ENCODE peak calls at places on chromosomes 12 and 14, in four cellular contexts. One of them, this sample, is unnamed.

GRCh38 chr14:95137804-95138167 is 19.5 kb downstream of the DICER1 start:
- DNase-seq in mesendoderm: peak; percentile 22
- DNase-seq in H9: no peak
- DNase-seq in H1: no peak
- DNase-seq in this sample: no peak

GRCh38 chr14:104421892-104422291 is 157.7 kb upstream of the C14orf180 start:
- DNase-seq in H1: no peak
- DNase-seq in H9: peak; percentile 18
- DNase-seq in mesendoderm: no peak
- DNase-seq in this sample: no peak

GRCh38 chr14:100620437-100621100 is 33.4 kb upstream of the BEGAIN start:
- DNase-seq in mesendoderm: no peak
- DNase-seq in H1: no peak
- DNase-seq in H9: no peak
- DNase-seq in this sample: no peak

GRCh38 chr12:68119724-68120211 is 39.8 kb downstream of the IFNG start:
- DNase-seq in mesendoderm: no peak
- DNase-seq in H1: no peak
- DNase-seq in H9: no peak
- DNase-seq in this sample: no peak

GRCh38 chr12:71299541-71300376 is 139.8 kb upstream of the LGR5 start:
- DNase-seq in H9: no peak
- DNase-seq in H1: no peak
- DNase-seq in mesendoderm: no peak
- DNase-seq in this sample: no peak

GRCh38 chr12:129241852-129242251 is 388.6 kb downstream of the GLT1D1 start:
- DNase-seq in mesendoderm: no peak
- DNase-seq in H9: no peak
- DNase-seq in H1: no peak
- DNase-seq in this sample: no peak

GRCh38 chr14:96297999-96298398 is 42.0 kb downstream of the BDKRB1 start:
- DNase-seq in H9: no peak
- DNase-seq in mesendoderm: no peak
- DNase-seq in H1: no peak
- DNase-seq in this sample: no peak

GRCh38 chr12:42213954-42214426 is 24.1 kb downstream of the YAF2 start:
- DNase-seq in mesendoderm: no peak
- DNase-seq in H1: no peak
- DNase-seq in H9: no peak
- DNase-seq in this sample: peak; percentile 55

GRCh38 chr12:93777249-93777648 is 100.1 kb downstream of the CRADD start:
- DNase-seq in H1: no peak
- DNase-seq in mesendoderm: no peak
- DNase-seq in H9: no peak
- DNase-seq in this sample: peak; percentile 67

GRCh38 chr14:89351958-89352404 is 65.1 kb downstream of the FOXN3 start:
- DNase-seq in H9: no peak
- DNase-seq in mesendoderm: no peak
- DNase-seq in H1: no peak
- DNase-seq in this sample: no peak

GRCh38 chr12:65510584-65511050 is 232.1 kb downstream of the MSRB3 start:
- DNase-seq in H1: peak; percentile 73
- DNase-seq in mesendoderm: peak; percentile 69
- DNase-seq in H9: peak; percentile 77
- DNase-seq in this sample: no peak

GRCh38 chr12:72346331-72346944 is 74.3 kb downstream of the TRHDE start:
- DNase-seq in mesendoderm: peak; percentile 90
- DNase-seq in H1: peak; percentile 59
- DNase-seq in H9: peak; percentile 89
- DNase-seq in this sample: peak; percentile 85

GRCh38 chr12:45909041-45909713 is 81.2 kb downstream of the SCAF11 start:
- DNase-seq in mesendoderm: no peak
- DNase-seq in H9: no peak
- DNase-seq in H1: no peak
- DNase-seq in this sample: peak; percentile 78

GRCh38 chr12:54028324-54029201 is at the start of gene HOXC6:
- DNase-seq in mesendoderm: no peak
- DNase-seq in H1: no peak
- DNase-seq in H9: no peak
- DNase-seq in this sample: no peak

GRCh38 chr12:64680235-64680634 is 69.9 kb downstream of the RASSF3 start:
- DNase-seq in mesendoderm: no peak
- DNase-seq in H1: no peak
- DNase-seq in H9: no peak
- DNase-seq in this sample: no peak

GRCh38 chr12:120229583-120230325 is 28.8 kb upstream of the RPLP0 start:
- DNase-seq in mesendoderm: peak; percentile 97
- DNase-seq in H1: no peak
- DNase-seq in H9: peak; percentile 68
- DNase-seq in this sample: no peak

GRCh38 chr12:32548691-32549412 is 130.2 kb upstream of the DNM1L start:
- DNase-seq in mesendoderm: no peak
- DNase-seq in H1: no peak
- DNase-seq in H9: no peak
- DNase-seq in this sample: peak; percentile 79

GRCh38 chr12:126784328-126784921 is 1482.5 kb upstream of the TMEM132C start:
- DNase-seq in H1: peak; percentile 58
- DNase-seq in H9: peak; percentile 86
- DNase-seq in mesendoderm: peak; percentile 86
- DNase-seq in this sample: no peak

GRCh38 chr12:57810450-57810849 is 8.1 kb downstream of the AVIL start:
- DNase-seq in H9: no peak
- DNase-seq in H1: no peak
- DNase-seq in mesendoderm: no peak
- DNase-seq in this sample: peak; percentile 73

GRCh38 chr14:65723348-65723747 is 310.8 kb downstream of the FUT8 start:
- DNase-seq in H9: no peak
- DNase-seq in mesendoderm: no peak
- DNase-seq in H1: no peak
- DNase-seq in this sample: no peak

GRCh38 chr12:81992461-81992860 is 233.3 kb upstream of the PPFIA2 start:
- DNase-seq in mesendoderm: peak; percentile 77
- DNase-seq in H9: peak; percentile 62
- DNase-seq in H1: peak; percentile 9
- DNase-seq in this sample: no peak

GRCh38 chr12:57553343-57554202 is 3.7 kb downstream of the KIF5A start:
- DNase-seq in mesendoderm: no peak
- DNase-seq in H1: no peak
- DNase-seq in H9: no peak
- DNase-seq in this sample: no peak

GRCh38 chr12:124492879-124493808 is 74.3 kb downstream of the NCOR2 start:
- DNase-seq in H1: no peak
- DNase-seq in mesendoderm: no peak
- DNase-seq in H9: no peak
- DNase-seq in this sample: no peak

GRCh38 chr12:122994781-122995502 is 14.5 kb downstream of the ARL6IP4 start:
- DNase-seq in mesendoderm: no peak
- DNase-seq in H1: no peak
- DNase-seq in H9: no peak
- DNase-seq in this sample: no peak

GRCh38 chr14:87615050-87615449 is 377.9 kb downstream of the GALC start:
- DNase-seq in H9: no peak
- DNase-seq in H1: no peak
- DNase-seq in mesendoderm: no peak
- DNase-seq in this sample: no peak

GRCh38 chr12:113403435-113404415 is at the start of gene SDS:
- DNase-seq in H9: no peak
- DNase-seq in mesendoderm: no peak
- DNase-seq in H1: no peak
- DNase-seq in this sample: peak; percentile 24

GRCh38 chr12:76944892-76945291 is 66.1 kb upstream of the CSRP2 start:
- DNase-seq in mesendoderm: no peak
- DNase-seq in H9: no peak
- DNase-seq in H1: no peak
- DNase-seq in this sample: no peak

GRCh38 chr14:69658664-69659261 is 47.4 kb downstream of the SUSD6 start:
- DNase-seq in H9: no peak
- DNase-seq in H1: no peak
- DNase-seq in mesendoderm: no peak
- DNase-seq in this sample: peak; percentile 39

GRCh38 chr12:48446372-48446771 is 26.0 kb upstream of the ANP32D start:
- DNase-seq in H1: no peak
- DNase-seq in mesendoderm: peak; percentile 33
- DNase-seq in H9: no peak
- DNase-seq in this sample: no peak

GRCh38 chr12:2974560-2974971 is 15.4 kb downstream of the TEAD4 start:
- DNase-seq in mesendoderm: peak; percentile 40
- DNase-seq in H1: no peak
- DNase-seq in H9: peak; percentile 73
- DNase-seq in this sample: peak; percentile 37

GRCh38 chr12:119249441-119249840 is 70.7 kb downstream of the HSPB8 start:
- DNase-seq in mesendoderm: no peak
- DNase-seq in H9: no peak
- DNase-seq in H1: no peak
- DNase-seq in this sample: no peak

GRCh38 chr12:3667485-3667884 is 85.4 kb downstream of the CRACR2A start:
- DNase-seq in H1: no peak
- DNase-seq in mesendoderm: no peak
- DNase-seq in H9: no peak
- DNase-seq in this sample: no peak

GRCh38 chr14:91059576-91060471 is 617 bp downstream of the RPS6KA5 start:
- DNase-seq in H1: peak; percentile 5
- DNase-seq in H9: peak; percentile 60
- DNase-seq in mesendoderm: peak; percentile 41
- DNase-seq in this sample: no peak

GRCh38 chr14:90795744-90796143 is 20.5 kb downstream of the TTC7B start:
- DNase-seq in mesendoderm: no peak
- DNase-seq in H1: no peak
- DNase-seq in H9: no peak
- DNase-seq in this sample: peak; percentile 93

GRCh38 chr12:51915951-51916350 is 8.6 kb downstream of the ACVRL1 start:
- DNase-seq in H1: no peak
- DNase-seq in mesendoderm: no peak
- DNase-seq in H9: no peak
- DNase-seq in this sample: no peak

GRCh38 chr12:19912996-19913395 is 455.3 kb upstream of the PDE3A start:
- DNase-seq in H1: no peak
- DNase-seq in H9: no peak
- DNase-seq in mesendoderm: no peak
- DNase-seq in this sample: no peak

GRCh38 chr14:105847400-105847799 is 321.0 kb downstream of the TMEM121 start:
- DNase-seq in mesendoderm: no peak
- DNase-seq in H9: no peak
- DNase-seq in H1: no peak
- DNase-seq in this sample: no peak

GRCh38 chr14:105846312-105846711 is 319.9 kb downstream of the TMEM121 start:
- DNase-seq in H1: no peak
- DNase-seq in H9: no peak
- DNase-seq in mesendoderm: no peak
- DNase-seq in this sample: no peak

GRCh38 chr14:105844810-105845724 is 318.7 kb downstream of the TMEM121 start:
- DNase-seq in mesendoderm: no peak
- DNase-seq in H1: no peak
- DNase-seq in H9: peak; percentile 14
- DNase-seq in this sample: no peak

GRCh38 chr14:105844047-105844630 is 317.8 kb downstream of the TMEM121 start:
- DNase-seq in mesendoderm: no peak
- DNase-seq in H1: no peak
- DNase-seq in H9: peak; percentile 8
- DNase-seq in this sample: no peak

GRCh38 chr14:105845725-105846309 is 319.4 kb downstream of the TMEM121 start:
- DNase-seq in mesendoderm: no peak
- DNase-seq in H9: no peak
- DNase-seq in H1: no peak
- DNase-seq in this sample: no peak
- H4K5ac ChIP-seq in mesendoderm: no peak overlapping the region
- H4K5ac ChIP-seq in H9: no peak overlapping the region
- H4K5ac ChIP-seq in H1: no peak overlapping the region
- H4K5ac ChIP-seq in this sample: no peak overlapping the region

GRCh38 chr14:70792939-70793338 is 16.4 kb downstream of the MAP3K9 start:
- DNase-seq in mesendoderm: no peak
- DNase-seq in H1: no peak
- DNase-seq in H9: no peak
- DNase-seq in this sample: no peak

GRCh38 chr14:70801836-70802235 is 7.5 kb downstream of the MAP3K9 start:
- DNase-seq in H9: no peak
- DNase-seq in H1: no peak
- DNase-seq in mesendoderm: peak; percentile 58
- DNase-seq in this sample: no peak

GRCh38 chr14:70793637-70794036 is 15.7 kb downstream of the MAP3K9 start:
- DNase-seq in H9: no peak
- DNase-seq in mesendoderm: no peak
- DNase-seq in H1: no peak
- DNase-seq in this sample: no peak

GRCh38 chr14:70791971-70792370 is 17.3 kb downstream of the MAP3K9 start:
- DNase-seq in H1: no peak
- DNase-seq in mesendoderm: no peak
- DNase-seq in H9: no peak
- DNase-seq in this sample: no peak

DNA sequence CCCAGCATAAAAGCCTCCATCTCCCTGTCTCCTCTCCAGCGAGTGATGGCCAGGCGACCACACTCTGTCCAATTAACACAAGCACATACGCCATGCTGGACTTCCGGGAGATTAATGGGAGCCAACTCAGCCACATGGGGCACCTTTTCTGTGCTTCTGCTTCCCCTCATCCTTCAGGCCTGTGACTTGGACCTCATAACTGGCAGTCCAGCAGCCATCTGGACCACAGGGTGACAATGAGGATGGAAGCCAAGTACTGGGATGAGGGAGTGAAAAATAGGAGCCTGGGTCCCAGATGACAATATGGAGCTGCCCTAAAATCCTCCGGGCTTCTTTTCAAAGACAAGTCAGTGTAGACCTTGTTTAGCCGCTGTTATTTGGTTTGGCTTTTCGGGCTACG is 12.8 kb downstream of the MAP3K9 start:
- DNase-seq in H1: no peak
- DNase-seq in mesendoderm: no peak
- DNase-seq in H9: no peak
- DNase-seq in this sample: no peak
- H4K5ac ChIP-seq in H1: no peak overlapping the region
- H4K5ac ChIP-seq in mesendoderm: no peak overlapping the region
- H4K5ac ChIP-seq in H9: no peak overlapping the region
- H4K5ac ChIP-seq in this sample: no peak overlapping the region

DNA sequence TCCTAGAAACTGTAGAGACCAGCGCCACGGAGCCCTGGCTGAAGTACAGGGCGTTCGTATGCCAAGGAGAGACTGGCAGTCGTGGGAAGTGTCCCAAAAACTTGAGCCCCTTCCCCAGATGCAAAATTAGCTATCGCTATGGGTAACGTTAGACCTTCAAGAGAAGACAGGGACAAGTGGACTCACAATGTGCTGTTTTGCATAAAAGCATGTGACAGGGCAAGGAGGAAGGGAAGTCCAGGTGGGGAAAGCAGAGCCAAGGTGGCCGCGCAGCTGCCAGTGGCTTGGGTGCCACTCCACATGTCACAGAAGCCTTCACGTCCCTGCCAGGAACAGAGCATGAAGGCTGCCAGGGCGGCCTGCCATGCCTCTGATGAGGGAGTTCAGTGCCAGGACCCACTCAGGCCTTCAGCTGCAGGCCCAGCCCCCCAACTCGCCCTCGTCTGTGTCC is 61.2 kb upstream of the DYNC1H1 start:
- DNase-seq in H1: no peak
- DNase-seq in mesendoderm: no peak
- DNase-seq in H9: no peak
- DNase-seq in this sample: no peak
- H4K5ac ChIP-seq in H1: no peak overlapping the region
- H4K5ac ChIP-seq in mesendoderm: no peak overlapping the region
- H4K5ac ChIP-seq in H9: no peak overlapping the region
- H4K5ac ChIP-seq in this sample: no peak overlapping the region

GRCh38 chr14:85454183-85454813 is 75.6 kb upstream of the FLRT2 start:
- DNase-seq in H1: no peak
- DNase-seq in mesendoderm: no peak
- DNase-seq in H9: no peak
- DNase-seq in this sample: no peak
- H4K5ac ChIP-seq in H1: no peak overlapping the region
- H4K5ac ChIP-seq in mesendoderm: no peak overlapping the region
- H4K5ac ChIP-seq in H9: no peak overlapping the region
- H4K5ac ChIP-seq in this sample: no peak overlapping the region

This sample was measured in IMR-90.